ENCODE peak calls at places on chromosome 14, in four cellular contexts. C, F, Z and V are unnamed samples.

GRCh38 chr14:104107101-104107581 is 21.6 kb downstream of the ASPG start:
- DNase-seq in C (no peak), F (no peak), Z (no peak), V (no peak)

GRCh38 chr14:89586258-89587127 is 169.5 kb upstream of the FOXN3 start:
- DNase-seq in F (no peak), Z (no peak), C (no peak), V (no peak)

GRCh38 chr14:23177181-23177580 is 6.3 kb downstream of the SLC7A8 start:
- DNase-seq in Z (no peak), C (no peak), F (no peak), V (no peak)

GRCh38 chr14:77306406-77307098 is 14.1 kb downstream of the POMT2 start:
- DNase-seq in F (no peak), C (peak; percentile 36), Z (no peak), V (no peak)

GRCh38 chr14:50340045-50340444 is 27.9 kb downstream of the DMAC2L start:
- DNase-seq in F (no peak), C (no peak), Z (no peak), V (no peak)

GRCh38 chr14:65169351-65169750 is 67.0 kb upstream of the MAX start:
- DNase-seq in Z (no peak), F (peak; percentile 88), C (peak; percentile 66), V (peak; percentile 26)

GRCh38 chr14:53193193-53193592 is 40.1 kb upstream of the DDHD1 start:
- DNase-seq in Z (no peak), C (peak; percentile 26), F (peak; percentile 18), V (no peak)

GRCh38 chr14:21940887-21941855 is 267.6 kb upstream of the OR4E1 start:
- DNase-seq in C (peak; percentile 27), F (peak; percentile 9), Z (no peak), V (peak; percentile 2)

GRCh38 chr14:104558231-104559042 is 21.1 kb upstream of the C14orf180 start:
- DNase-seq in Z (no peak), C (no peak), F (no peak), V (no peak)

GRCh38 chr14:97411938-97412612 is 614.9 kb downstream of the VRK1 start:
- DNase-seq in C (peak; percentile 1), Z (no peak), F (no peak), V (no peak)

GRCh38 chr14:34911209-34912150 is 36.3 kb upstream of the BAZ1A start:
- DNase-seq in C (peak; percentile 86), F (peak; percentile 41), Z (peak; percentile 7), V (peak; percentile 7)

GRCh38 chr14:32635103-32635719 is 303.5 kb upstream of the NPAS3 start:
- DNase-seq in F (peak; percentile 84), Z (no peak), C (peak; percentile 59), V (no peak)

GRCh38 chr14:50675597-50675996 is 7.5 kb upstream of the SAV1 start:
- DNase-seq in Z (no peak), F (no peak), C (no peak), V (no peak)

DNA sequence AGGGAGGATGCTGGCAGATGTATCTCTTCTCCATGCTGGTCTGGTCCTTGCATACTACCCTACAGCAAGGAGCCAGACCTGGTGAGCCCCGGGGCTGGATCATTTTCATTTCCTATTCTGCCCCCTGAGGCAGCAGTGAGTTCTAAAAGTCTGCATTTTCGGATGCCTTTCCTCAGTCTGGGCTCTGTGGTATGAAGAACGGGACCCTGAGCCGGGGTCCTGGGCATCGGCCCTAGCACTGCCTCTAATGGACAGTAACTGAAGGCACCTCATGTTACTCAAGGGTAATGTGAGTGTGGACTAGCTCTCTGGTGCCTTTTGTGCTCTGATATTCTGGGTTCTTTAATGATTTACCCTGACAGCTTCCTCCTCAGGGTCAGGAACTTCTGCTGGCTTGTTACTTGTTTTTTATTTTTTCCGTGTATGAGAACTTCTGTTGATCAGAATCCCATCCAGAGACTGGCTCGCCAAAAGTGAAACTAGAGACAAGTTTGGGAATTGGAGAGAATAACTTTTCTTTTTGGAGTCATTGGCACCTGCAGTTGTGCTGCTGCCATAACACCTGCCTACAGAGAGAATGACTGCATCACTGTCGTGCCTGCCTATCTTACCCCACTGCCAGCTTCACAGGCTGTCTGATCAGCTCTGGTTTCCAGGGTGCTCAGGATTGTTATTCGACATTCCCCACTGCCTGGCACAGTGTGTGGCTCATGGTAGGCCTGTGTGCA is 62.3 kb downstream of the SUSD6 start:
- DNase-seq in C (no peak), F (no peak), Z (no peak), V (no peak)
- TF ChIP-seq CTCF in C (no peak), F (no peak), Z (no peak), V (no peak)

GRCh38 chr14:25375639-25376038 is 325.7 kb upstream of the STXBP6 start:
- DNase-seq in F (no peak), Z (no peak), C (no peak), V (no peak)

GRCh38 chr14:25381498-25381897 is 331.6 kb upstream of the STXBP6 start:
- DNase-seq in F (no peak), Z (no peak), C (no peak), V (no peak)
- TF ChIP-seq CTCF in F (no peak), Z (peak; percentile 31), C (no peak), V (peak; percentile 30)

DNA sequence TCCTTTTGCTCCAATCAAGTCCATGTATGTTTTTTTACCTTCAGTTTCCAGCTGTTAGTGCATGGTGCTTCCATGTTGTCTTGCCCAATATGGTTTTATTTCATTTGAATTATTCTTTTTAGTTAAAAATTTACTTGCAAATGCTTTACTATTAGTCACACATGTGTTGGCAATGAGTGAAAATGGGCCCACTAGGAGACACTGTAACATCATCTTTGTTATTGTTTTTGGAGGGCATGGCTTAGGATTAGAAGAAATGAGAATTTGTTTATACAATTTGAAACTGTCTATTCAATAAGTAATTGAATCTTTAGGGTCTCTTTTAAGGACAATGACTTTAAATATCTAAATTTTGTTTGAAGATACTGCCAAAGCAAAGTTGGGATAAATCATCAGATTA is 133.7 kb downstream of the BRMS1L start:
- DNase-seq in C (no peak), F (no peak), Z (no peak), V (no peak)
- TF ChIP-seq CTCF in C (no peak), F (no peak), Z (peak; percentile 11), V (no peak)

DNA sequence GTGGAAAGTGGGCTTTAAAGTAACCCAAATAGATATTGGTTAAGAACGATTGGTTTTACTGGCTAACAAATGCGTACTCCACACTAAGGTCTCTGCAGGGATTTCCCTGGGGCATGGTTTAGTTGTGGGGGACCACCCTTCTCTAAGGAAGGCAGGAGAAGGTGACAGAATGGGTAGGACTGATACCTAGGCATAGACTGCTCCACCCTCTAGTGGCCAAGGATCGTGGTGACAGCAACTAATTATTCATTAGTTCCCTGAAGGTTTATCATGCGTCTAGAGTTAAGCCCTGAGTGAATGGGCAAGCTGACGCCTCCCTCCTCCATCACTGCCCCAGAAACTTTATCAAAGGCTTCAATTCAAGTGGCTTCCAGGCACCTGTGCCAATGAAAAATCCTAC is 9.1 kb downstream of the FAM181A start:
- DNase-seq in Z (no peak), F (no peak), C (peak; percentile 26), V (no peak)
- TF ChIP-seq CTCF in Z (peak; percentile 53), F (peak; percentile 22), C (peak; percentile 64), V (peak; percentile 45)

GRCh38 chr14:55028066-55028465 is 1.0 kb downstream of the SOCS4 start:
- DNase-seq in C (no peak), F (no peak), Z (no peak), V (no peak)

GRCh38 chr14:55025948-55026347 is 951 bp downstream of the WDHD1 start:
- DNase-seq in C (no peak), F (no peak), Z (no peak), V (no peak)

GRCh38 chr14:55028476-55028875 is 1.4 kb downstream of the SOCS4 start:
- DNase-seq in F (no peak), C (no peak), Z (no peak), V (no peak)

GRCh38 chr14:55026441-55026792 is 482 bp downstream of the WDHD1 start:
- DNase-seq in Z (no peak), C (no peak), F (no peak), V (no peak)

GRCh38 chr14:55026793-55027560 is at the start of the genes SOCS4 and WDHD1:
- DNase-seq in Z (peak; percentile 80), F (peak; percentile 92), C (peak; percentile 92), V (peak; percentile 77)
- TF ChIP-seq CTCF in Z (no peak), F (no peak), C (peak; percentile 6), V (no peak)

DNA sequence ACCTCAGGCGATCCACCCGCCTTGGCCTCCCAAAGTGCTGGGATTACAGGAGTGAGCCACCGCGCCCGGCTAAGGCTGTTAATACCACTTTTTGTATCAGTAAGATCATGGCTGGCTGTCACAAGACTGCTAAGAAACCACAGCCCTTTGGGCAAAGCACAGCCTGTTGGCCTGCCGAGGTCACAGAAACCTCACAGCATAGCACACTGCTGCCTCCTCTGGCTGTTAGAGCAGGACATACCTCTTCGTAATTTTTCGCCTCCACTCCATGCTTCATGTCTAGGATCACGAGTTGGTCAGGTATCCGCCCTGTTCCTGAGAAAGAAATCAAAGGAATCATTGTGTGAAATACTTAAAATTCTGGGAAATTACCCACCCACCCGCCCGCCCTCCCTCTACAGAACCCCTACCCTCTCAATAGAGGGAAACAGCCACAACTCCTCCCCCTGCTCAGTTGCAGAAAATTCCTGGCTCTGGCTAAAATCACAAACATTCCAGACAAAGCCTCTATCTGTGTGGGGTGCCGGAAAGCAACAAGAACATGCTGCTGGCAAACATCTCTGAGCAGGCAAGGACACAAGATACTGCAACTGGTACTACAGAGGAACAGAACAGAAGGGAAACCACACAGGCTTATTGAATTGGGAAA is 20.7 kb upstream of the NEK9 start:
- DNase-seq in C (peak; percentile 99), F (peak; percentile 84), Z (no peak), V (no peak)
- TF ChIP-seq CTCF in C (peak; percentile 81), F (peak; percentile 44), Z (peak; percentile 41), V (peak; percentile 34)

GRCh38 chr14:67420102-67420739 is 8.3 kb upstream of the PLEK2 start:
- DNase-seq in C (no peak), Z (no peak), F (no peak), V (no peak)
- TF ChIP-seq CTCF in C (peak; percentile 62), Z (peak; percentile 43), F (no peak), V (peak; percentile 53)

GRCh38 chr14:30966415-30967363 is 58.8 kb upstream of the AP4S1 start:
- DNase-seq in C (peak; percentile 16), F (no peak), Z (no peak), V (no peak)
- TF ChIP-seq CTCF in C (no peak), F (no peak), Z (no peak), V (no peak)

DNA sequence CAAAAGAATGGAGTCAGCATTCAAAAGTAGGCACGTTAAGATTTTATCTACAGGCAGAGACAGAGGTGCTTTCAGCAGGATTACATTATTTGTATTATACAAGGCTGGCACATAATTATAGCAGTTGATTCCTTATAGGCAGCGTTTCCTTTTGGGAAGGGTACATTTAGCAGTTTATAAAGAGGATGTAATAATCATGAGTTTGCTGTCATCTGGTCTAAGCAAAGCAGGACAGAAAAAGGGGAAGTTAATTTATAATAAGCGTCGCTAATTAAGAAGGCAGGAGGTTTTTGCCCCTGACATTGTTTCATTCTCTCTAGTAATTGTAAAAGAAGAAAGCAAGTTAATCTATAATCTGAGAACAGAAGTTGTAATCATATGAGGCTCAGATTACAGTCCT is 259.9 kb upstream of the MDGA2 start:
- DNase-seq in F (no peak), C (no peak), Z (no peak), V (no peak)
- TF ChIP-seq CTCF in F (no peak), C (no peak), Z (no peak), V (no peak)